ENCODE peak calls at places on chromosomes 6 and 20, in four cellular contexts. One of them, this sample, is unnamed.

GRCh38 chr6:37488464-37488863 is 11.2 kb downstream of the CCDC167 start:
- DNase-seq in SK-MEL-5: no peak
- DNase-seq in sigmoid colon: no peak
- DNase-seq in stimulated activated naive CD4-positive, alpha-beta T cell treated with Interleukin-2 at 50 U/mL for 16 hours: peak; percentile 12
- DNase-seq in this sample: no peak

GRCh38 chr6:83252717-83253116 is 59.6 kb downstream of the RWDD2A start:
- DNase-seq in SK-MEL-5: no peak
- DNase-seq in sigmoid colon: no peak
- DNase-seq in stimulated activated naive CD4-positive, alpha-beta T cell treated with Interleukin-2 at 50 U/mL for 16 hours: no peak
- DNase-seq in this sample: no peak

GRCh38 chr20:29689411-29690225 is 1567.8 kb upstream of the DEFB115 start:
- DNase-seq in SK-MEL-5: peak; percentile 86
- DNase-seq in stimulated activated naive CD4-positive, alpha-beta T cell treated with Interleukin-2 at 50 U/mL for 16 hours: no peak
- DNase-seq in sigmoid colon: peak; percentile 62
- DNase-seq in this sample: no peak

GRCh38 chr6:139801571-139802321 is 427.3 kb upstream of the CITED2 start:
- DNase-seq in stimulated activated naive CD4-positive, alpha-beta T cell treated with Interleukin-2 at 50 U/mL for 16 hours: no peak
- DNase-seq in SK-MEL-5: no peak
- DNase-seq in sigmoid colon: no peak
- DNase-seq in this sample: no peak

GRCh38 chr6:21067521-21067920 is 526.0 kb upstream of the SOX4 start:
- DNase-seq in SK-MEL-5: no peak
- DNase-seq in sigmoid colon: no peak
- DNase-seq in stimulated activated naive CD4-positive, alpha-beta T cell treated with Interleukin-2 at 50 U/mL for 16 hours: no peak
- DNase-seq in this sample: no peak

GRCh38 chr6:163513570-163514166 is 99.2 kb downstream of the QKI start:
- DNase-seq in stimulated activated naive CD4-positive, alpha-beta T cell treated with Interleukin-2 at 50 U/mL for 16 hours: no peak
- DNase-seq in SK-MEL-5: no peak
- DNase-seq in sigmoid colon: no peak
- DNase-seq in this sample: no peak

GRCh38 chr6:90326404-90327057 is 29.9 kb upstream of the BACH2 start:
- DNase-seq in sigmoid colon: no peak
- DNase-seq in stimulated activated naive CD4-positive, alpha-beta T cell treated with Interleukin-2 at 50 U/mL for 16 hours: no peak
- DNase-seq in SK-MEL-5: no peak
- DNase-seq in this sample: no peak

GRCh38 chr6:4369616-4370015 is 234.2 kb upstream of the ECI2 start:
- DNase-seq in sigmoid colon: no peak
- DNase-seq in stimulated activated naive CD4-positive, alpha-beta T cell treated with Interleukin-2 at 50 U/mL for 16 hours: no peak
- DNase-seq in SK-MEL-5: no peak
- DNase-seq in this sample: no peak

This sample was measured in GF-D8.